ENCODE peak calls at places on chromosomes 6 and 20, in six cellular contexts. L is GM23338, K is PC-3, Z is IMR-90, C is GM23248, V is neural progenitor cell. J is an unnamed sample.

GRCh38 chr6:142728367-142728766 is 216.6 kb downstream of the HIVEP2 start:
- DNase-seq in L (no peak), K (no peak), Z (no peak), C (no peak), V (no peak), J (no peak)

GRCh38 chr6:67887419-67887746 is 747.7 kb upstream of the ADGRB3 start:
- DNase-seq in L (no peak), K (no peak), Z (no peak), C (no peak), V (no peak), J (no peak)

GRCh38 chr20:50865591-50865990 is 65.6 kb downstream of the ADNP start:
- DNase-seq in L (no peak), K (no peak), Z (no peak), C (no peak), V (no peak), J (no peak)

GRCh38 chr6:162726997-162727346 is 594 bp downstream of the PRKN start:
- DNase-seq in L (no peak), K (peak; percentile 3), Z (no peak), C (peak; percentile 40), V (no peak), J (no peak)

GRCh38 chr6:131199568-131200272 is 64.5 kb downstream of the AKAP7 start:
- DNase-seq in L (peak; percentile 93), K (peak; percentile 65), Z (peak; percentile 47), C (peak; percentile 77), V (peak; percentile 75), J (peak; percentile 65)

GRCh38 chr20:38961530-38962043 is 557 bp upstream of the DHX35 start:
- DNase-seq in L (peak; percentile 37), K (no peak), Z (no peak), C (no peak), V (peak; percentile 15), J (no peak)

GRCh38 chr6:131001945-131002661 is 60.9 kb downstream of the EPB41L2 start:
- DNase-seq in L (no peak), K (no peak), Z (peak; percentile 44), C (no peak), V (no peak), J (no peak)

GRCh38 chr20:25209400-25209799 is 13.9 kb downstream of the ENTPD6 start:
- DNase-seq in L (no peak), K (no peak), Z (no peak), C (no peak), V (no peak), J (no peak)

GRCh38 chr6:6546318-6547110 is 42.0 kb upstream of the LY86 start:
- DNase-seq in L (peak; percentile 76), K (peak; percentile 6), Z (peak; percentile 1), C (no peak), V (peak; percentile 79), J (peak; percentile 5)

GRCh38 chr6:106122941-106123337 is 36.8 kb downstream of the PRDM1 start:
- DNase-seq in L (no peak), K (no peak), Z (no peak), C (no peak), V (no peak), J (no peak)

GRCh38 chr6:147741419-147741818 is 232.9 kb downstream of the SAMD5 start:
- DNase-seq in L (no peak), K (no peak), Z (peak; percentile 42), C (no peak), V (no peak), J (peak; percentile 90)

GRCh38 chr6:162178666-162179065 is 548.9 kb downstream of the PRKN start:
- DNase-seq in L (no peak), K (no peak), Z (no peak), C (no peak), V (no peak), J (no peak)

GRCh38 chr6:162772466-162772865 is 44.7 kb downstream of the PACRG start:
- DNase-seq in L (no peak), K (no peak), Z (no peak), C (no peak), V (peak; percentile 64), J (no peak)

GRCh38 chr20:1883986-1884385 is 11.2 kb upstream of the SIRPA start:
- DNase-seq in L (no peak), K (no peak), Z (no peak), C (peak; percentile 52), V (no peak), J (no peak)

GRCh38 chr20:60050193-60050960 is 92.2 kb downstream of the CDH26 start:
- DNase-seq in L (peak; percentile 82), K (peak; percentile 79), Z (no peak), C (no peak), V (no peak), J (no peak)

GRCh38 chr20:13205848-13206434 is 15.1 kb upstream of the ISM1 start:
- DNase-seq in L (no peak), K (peak; percentile 52), Z (no peak), C (no peak), V (no peak), J (no peak)

GRCh38 chr6:111087871-111088667 is 766 bp downstream of the SLC16A10 start:
- DNase-seq in L (peak; percentile 73), K (no peak), Z (no peak), C (peak; percentile 6), V (peak; percentile 51), J (no peak)

GRCh38 chr6:3449750-3450305 is 7.0 kb downstream of the SLC22A23 start:
- DNase-seq in L (no peak), K (no peak), Z (no peak), C (no peak), V (no peak), J (no peak)

GRCh38 chr20:362271-363254 is 15.7 kb downstream of the NRSN2 start:
- DNase-seq in L (peak; percentile 68), K (peak; percentile 99), Z (peak; percentile 83), C (peak; percentile 64), V (no peak), J (peak; percentile 65)

GRCh38 chr6:52509281-52510212 is 67.3 kb downstream of the TRAM2 start:
- DNase-seq in L (no peak), K (no peak), Z (no peak), C (peak; percentile 85), V (no peak), J (no peak)

GRCh38 chr6:43836507-43836906 is 66.5 kb downstream of the VEGFA start:
- DNase-seq in L (no peak), K (no peak), Z (peak; percentile 46), C (peak; percentile 76), V (no peak), J (peak; percentile 22)

GRCh38 chr6:18528084-18528743 is 141.1 kb downstream of the RNF144B start:
- DNase-seq in L (peak; percentile 36), K (peak; percentile 55), Z (peak; percentile 13), C (peak; percentile 63), V (no peak), J (peak; percentile 18)

GRCh38 chr6:15343490-15344185 is 97.8 kb downstream of the JARID2 start:
- DNase-seq in L (no peak), K (no peak), Z (no peak), C (no peak), V (no peak), J (no peak)

GRCh38 chr6:107124934-107125348 is 9.6 kb upstream of the BEND3 start:
- DNase-seq in L (peak; percentile 35), K (no peak), Z (no peak), C (no peak), V (peak; percentile 38), J (no peak)

GRCh38 chr6:39137235-39137634 is 22.2 kb upstream of the SAYSD1 start:
- DNase-seq in L (peak; percentile 92), K (peak; percentile 66), Z (peak; percentile 41), C (peak; percentile 56), V (peak; percentile 87), J (peak; percentile 21)

GRCh38 chr6:133577851-133578250 is 311.1 kb upstream of the TCF21 start:
- DNase-seq in L (no peak), K (no peak), Z (no peak), C (no peak), V (no peak), J (no peak)

GRCh38 chr6:30998785-30999184 is 11.5 kb upstream of the MUC22 start:
- DNase-seq in L (no peak), K (peak; percentile 87), Z (no peak), C (peak; percentile 24), V (no peak), J (no peak)

GRCh38 chr6:138593100-138593877 is 94.0 kb upstream of the NHSL1 start:
- DNase-seq in L (peak; percentile 62), K (peak; percentile 87), Z (peak; percentile 99), C (peak; percentile 98), V (no peak), J (peak; percentile 98)

GRCh38 chr6:680666-681374 is 12.1 kb downstream of the EXOC2 start:
- DNase-seq in L (no peak), K (no peak), Z (no peak), C (no peak), V (no peak), J (no peak)

GRCh38 chr6:84348801-84349200 is 121.4 kb upstream of the CEP162 start:
- DNase-seq in L (no peak), K (no peak), Z (no peak), C (peak; percentile 10), V (no peak), J (no peak)

GRCh38 chr20:60395993-60396392 is 437.8 kb downstream of the CDH26 start:
- DNase-seq in L (no peak), K (no peak), Z (no peak), C (no peak), V (no peak), J (no peak)

GRCh38 chr20:825710-826421 is 7.6 kb upstream of the FAM110A start:
- DNase-seq in L (no peak), K (no peak), Z (peak; percentile 8), C (peak; percentile 25), V (no peak), J (no peak)

DNA sequence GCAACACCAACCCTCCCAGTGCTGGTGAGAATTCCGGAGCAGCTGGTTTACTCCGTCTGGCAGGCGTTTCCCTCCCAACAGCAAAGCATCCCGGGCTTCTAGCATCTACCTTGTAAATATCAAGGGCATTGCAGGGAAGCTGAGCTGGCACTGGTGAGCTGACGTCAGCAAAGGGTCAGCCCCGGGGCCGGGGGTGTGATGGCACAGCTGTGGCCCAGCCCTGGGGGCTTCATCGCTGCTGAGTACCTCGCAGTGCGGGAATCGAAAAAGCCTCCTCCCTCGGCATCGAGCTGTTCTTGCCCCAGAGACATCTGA is 16.9 kb upstream of the CHRNA4 start:
- DNase-seq in L (no peak), K (no peak), Z (no peak), C (no peak), V (no peak), J (no peak)
- H3K27me3 ChIP-seq in L (no peaks in the 10 kb centered on the region), K (peaks cover 22% of the 10 kb centered on the region), Z (peaks cover 42% of the 10 kb centered on the region), C (peaks cover 33% of the 10 kb centered on the region), V (no peaks in the 10 kb centered on the region), J (no peaks in the 10 kb centered on the region)

GRCh38 chr20:49753133-49753532 is 39.5 kb upstream of the B4GALT5 start:
- DNase-seq in L (no peak), K (peak; percentile 63), Z (no peak), C (no peak), V (no peak), J (no peak)
- H2AFZ ChIP-seq in L (peak overlapping the region; percentile 66), K (peak overlapping the region; percentile 35), Z (no peak overlapping the region), C (no peak overlapping the region), V (no peak overlapping the region), J (no peak overlapping the region)

DNA sequence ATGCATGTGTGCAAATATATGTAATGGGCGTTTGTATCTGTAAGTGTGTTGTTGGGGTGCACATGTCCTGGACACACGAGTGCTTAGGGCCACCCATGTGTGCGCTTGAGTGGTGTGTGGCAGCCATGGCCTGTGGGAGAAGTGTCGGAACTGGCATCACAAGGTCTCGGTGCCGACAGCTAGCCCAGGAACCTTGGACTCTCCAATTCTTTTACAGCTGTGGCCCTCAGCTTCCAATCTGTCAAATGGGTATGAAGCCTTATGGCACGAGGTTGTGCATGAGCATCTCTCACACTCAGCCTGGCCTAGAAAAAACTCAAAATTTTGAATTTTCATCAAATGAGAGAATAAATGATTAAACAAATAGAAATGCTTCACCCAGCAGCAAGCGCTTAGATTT is 42.0 kb downstream of the SPDEF start:
- DNase-seq in L (no peak), K (no peak), Z (no peak), C (no peak), V (no peak), J (no peak)
- H3K27me3 ChIP-seq in L (no peaks in the 10 kb centered on the region), K (no peaks in the 10 kb centered on the region), Z (peaks cover 57% of the 10 kb centered on the region), C (peaks cover 5% of the 10 kb centered on the region), V (peaks cover 40% of the 10 kb centered on the region), J (peaks cover 28% of the 10 kb centered on the region)

GRCh38 chr20:3239867-3240775 is 1.1 kb upstream of the SLC4A11 start:
- DNase-seq in L (peak; percentile 60), K (no peak), Z (no peak), C (peak; percentile 59), V (peak; percentile 40), J (peak; percentile 26)
- H2AFZ ChIP-seq in L (peak overlapping the region; percentile 99), K (peak overlapping the region; percentile 99), Z (peak overlapping the region; percentile 92), C (peak overlapping the region; percentile 95), V (peak overlapping the region; percentile 99), J (peak overlapping the region; percentile 81)

J was measured in fibroblast of lung.